ENCODE peak calls at places on chromosomes 12 and 14, in eight cellular contexts. N is A549, W is IMR-90, P is SK-N-SH, X is HCT116, E is H1, Z is HepG2, S is K562. M is an unnamed sample.

GRCh38 chr12:95623554-95624170 is 72.4 kb upstream of the USP44 start:
- DNase-seq in W (peak), P (peak), N (peak), S (peak), E (peak), X (peak), Z (peak), M (no peak)

GRCh38 chr12:69338120-69338859 is 9.9 kb upstream of the LYZ start:
- DNase-seq in W (no peak), S (no peak), Z (peak), N (no peak), X (no peak), E (no peak), P (no peak), M (no peak)

GRCh38 chr14:64112859-64113258 is 181.3 kb downstream of the ESR2 start:
- DNase-seq in N (no peak), X (no peak), S (no peak), Z (no peak), P (no peak), W (no peak), E (no peak), M (no peak)

GRCh38 chr14:101780887-101781239 is 19.4 kb downstream of the PPP2R5C start:
- DNase-seq in P (no peak), N (no peak), S (no peak), X (no peak), Z (no peak), W (no peak), E (peak), M (no peak)

GRCh38 chr14:64232095-64232830 is 61.9 kb downstream of the ESR2 start:
- DNase-seq in E (no peak), N (no peak), X (no peak), P (no peak), W (peak), S (no peak), Z (no peak), M (peak)

GRCh38 chr14:64478634-64479250 is 13.4 kb downstream of the AKAP5 start:
- DNase-seq in S (no peak), E (no peak), Z (no peak), N (peak), W (peak), P (peak), X (no peak), M (no peak)

GRCh38 chr12:51954465-51955361 is 3.2 kb downstream of the ACVR1B start:
- DNase-seq in E (no peak), N (no peak), P (no peak), S (peak), Z (peak), W (no peak), X (no peak), M (no peak)

GRCh38 chr12:27927347-27927746 is 45.2 kb downstream of the PTHLH start:
- DNase-seq in S (no peak), X (no peak), W (no peak), E (no peak), P (no peak), Z (no peak), N (no peak), M (no peak)

GRCh38 chr12:104494137-104494815 is 37.5 kb downstream of the CHST11 start:
- DNase-seq in E (no peak), X (no peak), P (no peak), Z (no peak), W (no peak), S (peak), N (no peak), M (peak)

GRCh38 chr14:97077253-97077653 is 280.1 kb downstream of the VRK1 start:
- DNase-seq in P (peak), W (no peak), N (no peak), Z (no peak), X (peak), S (peak), E (no peak), M (peak)

GRCh38 chr14:61749264-61749663 is 13.0 kb upstream of the SNAPC1 start:
- DNase-seq in E (no peak), S (peak), X (no peak), P (no peak), W (peak), N (no peak), Z (no peak), M (no peak)

GRCh38 chr12:1115471-1116242 is 124.6 kb downstream of the ERC1 start:
- DNase-seq in S (no peak), W (peak), E (no peak), Z (no peak), N (no peak), P (no peak), X (peak), M (no peak)

GRCh38 chr14:72518809-72519377 is 375.0 kb downstream of the DPF3 start:
- DNase-seq in N (no peak), P (no peak), W (no peak), E (no peak), Z (no peak), S (peak), X (no peak), M (peak)

GRCh38 chr12:46831335-46832083 is 5.7 kb upstream of the SLC38A4 start:
- DNase-seq in P (peak), S (no peak), N (no peak), Z (no peak), X (no peak), E (peak), W (no peak), M (no peak)

GRCh38 chr12:121060149-121061001 is 21.3 kb upstream of the OASL start:
- DNase-seq in Z (peak), N (peak), P (peak), S (peak), X (peak), E (peak), W (peak), M (peak)

GRCh38 chr12:96375173-96375572 is 25.1 kb downstream of the CDK17 start:
- DNase-seq in Z (no peak), W (no peak), S (peak), E (no peak), X (no peak), N (no peak), P (no peak), M (no peak)

DNA sequence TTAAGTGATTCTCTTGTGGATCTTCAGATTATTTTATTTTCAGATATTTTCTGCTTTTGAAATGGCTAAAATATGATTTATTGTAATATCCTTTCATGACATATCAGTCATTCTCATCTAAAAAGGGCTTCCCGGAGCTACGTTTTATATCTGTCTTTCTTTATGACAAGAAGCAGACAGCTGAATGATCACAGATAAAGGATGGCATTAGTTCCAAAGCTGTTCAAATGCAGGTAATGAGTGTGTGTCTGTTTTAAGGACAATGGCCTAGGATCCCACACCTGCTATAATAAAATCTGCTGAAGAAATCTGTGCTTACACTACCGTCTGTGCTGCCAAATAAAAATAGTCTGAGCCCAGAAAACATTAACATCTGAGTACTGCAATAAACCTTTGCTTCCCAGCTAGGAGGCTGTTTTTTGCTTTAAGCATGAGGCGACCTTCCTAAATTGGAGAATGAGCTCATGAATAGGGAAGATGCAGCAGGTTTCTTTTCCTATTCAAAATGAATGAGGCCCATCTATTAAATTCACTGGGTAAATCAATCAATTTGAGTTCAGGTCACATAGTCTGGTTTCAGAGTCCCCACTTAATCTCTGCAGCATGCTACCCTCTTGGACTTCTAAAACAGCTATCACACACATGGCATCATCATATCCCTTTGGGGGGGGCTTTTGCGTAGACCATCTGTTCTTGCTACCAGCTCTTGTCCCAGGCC is 498.5 kb downstream of the NELL2 start:
- DNase-seq in P (no peak), E (no peak), W (no peak), S (no peak), Z (no peak), X (no peak), N (no peak), M (no peak)
- TF ChIP-seq RAD21 in P (no peak), E (no peak), W (no peak), S (no peak), Z (no peak), X (no peak), N (no peak), M (no peak)

DNA sequence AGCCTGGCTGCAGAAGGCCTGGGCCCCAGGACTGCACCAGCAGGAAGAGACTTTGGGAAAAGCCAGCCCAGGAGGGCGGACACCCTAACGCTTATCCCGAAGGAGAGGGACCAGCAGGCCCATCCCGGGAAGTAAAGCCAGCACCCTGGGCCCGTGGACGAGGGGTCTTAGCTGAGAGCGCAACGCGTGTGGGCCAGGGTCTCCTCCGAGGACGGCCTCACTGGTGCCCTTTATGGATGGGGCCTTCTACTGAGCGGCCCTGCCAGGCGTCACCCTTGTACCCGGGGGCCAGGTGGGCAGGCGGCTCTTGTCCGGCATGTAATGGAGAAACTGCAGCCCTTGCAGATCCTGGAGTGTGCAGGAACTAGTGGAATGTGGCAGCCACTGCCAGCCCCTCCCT is 14.1 kb downstream of the TEDC1 start:
- DNase-seq in N (no peak), P (peak), W (no peak), Z (no peak), X (no peak), E (no peak), S (no peak), M (no peak)
- TF ChIP-seq RAD21 in N (no peak), P (no peak), W (no peak), Z (no peak), X (no peak), E (no peak), S (no peak), M (no peak)

DNA sequence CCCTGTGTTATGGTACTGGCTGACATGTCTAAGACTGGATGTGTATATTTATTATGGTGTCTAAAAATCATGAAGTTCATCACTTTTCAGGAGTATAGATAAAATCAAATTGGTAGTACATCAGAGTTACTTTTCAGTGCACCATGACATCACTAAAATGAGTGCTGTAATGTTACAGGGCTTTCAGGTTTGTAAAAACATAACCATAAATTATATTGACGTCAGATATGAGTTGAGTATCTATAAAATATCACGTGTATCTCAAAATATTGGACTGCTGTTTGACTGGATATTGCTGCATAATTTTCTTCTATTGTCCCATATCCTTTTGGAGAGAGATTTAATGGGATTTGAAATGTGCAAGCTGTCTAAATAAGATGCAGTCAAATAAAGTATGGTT is 22.0 kb downstream of the NAA30 start:
- DNase-seq in N (no peak), Z (no peak), X (no peak), E (no peak), W (no peak), P (no peak), S (no peak), M (no peak)
- TF ChIP-seq RAD21 in N (no peak), Z (no peak), X (no peak), E (no peak), W (no peak), P (no peak), S (no peak), M (no peak)

GRCh38 chr12:24795699-24796385 is 153.1 kb downstream of the BCAT1 start:
- DNase-seq in E (no peak), W (no peak), N (no peak), Z (no peak), S (no peak), P (no peak), X (no peak), M (no peak)

GRCh38 chr12:24803406-24804245 is 145.3 kb downstream of the BCAT1 start:
- DNase-seq in S (no peak), P (no peak), N (no peak), Z (no peak), W (no peak), E (no peak), X (no peak), M (no peak)

GRCh38 chr12:24797901-24798300 is 151.0 kb downstream of the BCAT1 start:
- DNase-seq in X (no peak), W (no peak), S (no peak), Z (no peak), P (no peak), N (no peak), E (no peak), M (no peak)

GRCh38 chr12:24798335-24798734 is 150.6 kb downstream of the BCAT1 start:
- DNase-seq in S (no peak), Z (no peak), W (no peak), E (no peak), P (no peak), N (no peak), X (no peak), M (peak)
- TF ChIP-seq RAD21 in S (no peak), Z (no peak), W (no peak), E (no peak), P (no peak), N (no peak), X (no peak), M (no peak)

DNA sequence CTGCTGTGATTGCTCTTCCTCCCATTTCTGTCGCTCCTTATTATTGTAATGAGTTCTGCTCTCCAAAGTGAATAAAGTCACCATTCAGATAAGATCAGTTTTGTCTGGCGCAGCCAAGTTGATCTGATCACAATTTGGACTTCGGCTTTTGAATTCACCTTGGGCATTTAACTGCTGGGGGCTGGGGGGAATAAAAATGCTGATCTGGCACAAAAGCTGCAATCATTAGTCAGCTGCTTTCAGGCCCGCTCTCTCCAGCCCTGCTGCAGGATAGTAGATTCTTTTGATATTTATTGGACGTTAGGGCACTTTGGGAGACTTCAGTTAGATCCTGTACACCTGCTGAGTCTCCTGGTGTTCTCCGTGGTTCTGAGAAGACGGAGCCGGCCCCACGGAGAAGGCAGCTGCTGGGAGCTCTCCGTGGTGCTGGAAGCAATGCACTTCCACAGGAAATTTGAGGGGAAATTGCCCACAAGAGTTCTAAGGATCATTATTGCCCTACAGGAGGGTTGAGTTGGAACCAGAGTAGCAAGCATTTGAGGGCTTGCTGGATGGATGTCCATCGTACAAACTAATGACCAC is 12.2 kb upstream of the NRXN3 start:
- DNase-seq in X (no peak), W (peak), S (peak), Z (peak), N (no peak), P (no peak), E (peak), M (no peak)
- TF ChIP-seq RAD21 in X (no peak), W (no peak), S (no peak), Z (no peak), N (no peak), P (no peak), E (peak), M (no peak)

M was measured in GM12878.